ENCODE peak calls at places on chromosomes 3 and 15, in eight cellular contexts. One of them, this sample, is unnamed.
A peak's percentile ranks its signal among the peaks of the same experiment; 100 is the strongest.

GRCh38 chr3:187737401-187738088 is 7.7 kb downstream of the BCL6 start:
- DNase-seq in GM23338: peak; percentile 65
- DNase-seq in hepatocyte: peak; percentile 85
- DNase-seq in MM.1S: no peak
- DNase-seq in OCI-LY7: no peak
- DNase-seq in HCT116: no peak
- DNase-seq in SK-N-SH: peak; percentile 41
- DNase-seq in PC-3: peak; percentile 65
- DNase-seq in this sample: peak; percentile 87

GRCh38 chr3:171407746-171408145 is 52.5 kb downstream of the TNIK start:
- DNase-seq in GM23338: no peak
- DNase-seq in hepatocyte: no peak
- DNase-seq in MM.1S: no peak
- DNase-seq in OCI-LY7: no peak
- DNase-seq in HCT116: no peak
- DNase-seq in SK-N-SH: no peak
- DNase-seq in PC-3: peak; percentile 87
- DNase-seq in this sample: peak; percentile 80

GRCh38 chr3:186025161-186025560 is 83.7 kb downstream of the ETV5 start:
- DNase-seq in GM23338: no peak
- DNase-seq in hepatocyte: no peak
- DNase-seq in MM.1S: no peak
- DNase-seq in OCI-LY7: no peak
- DNase-seq in HCT116: no peak
- DNase-seq in SK-N-SH: no peak
- DNase-seq in PC-3: no peak
- DNase-seq in this sample: peak; percentile 89

GRCh38 chr15:51094606-51095569 is at the start of gene TNFAIP8L3:
- DNase-seq in GM23338: peak; percentile 63
- DNase-seq in hepatocyte: peak; percentile 57
- DNase-seq in MM.1S: no peak
- DNase-seq in OCI-LY7: no peak
- DNase-seq in HCT116: no peak
- DNase-seq in SK-N-SH: peak; percentile 84
- DNase-seq in PC-3: no peak
- DNase-seq in this sample: peak; percentile 68

GRCh38 chr15:44427756-44428724 is 611 bp downstream of the CTDSPL2 start:
- DNase-seq in GM23338: peak; percentile 74
- DNase-seq in hepatocyte: peak; percentile 85
- DNase-seq in MM.1S: peak; percentile 59
- DNase-seq in OCI-LY7: peak; percentile 55
- DNase-seq in HCT116: peak; percentile 21
- DNase-seq in SK-N-SH: peak; percentile 63
- DNase-seq in PC-3: peak; percentile 56
- DNase-seq in this sample: peak; percentile 82

GRCh38 chr3:193585530-193585929 is 7.5 kb upstream of the OPA1 start:
- DNase-seq in GM23338: no peak
- DNase-seq in hepatocyte: no peak
- DNase-seq in MM.1S: no peak
- DNase-seq in OCI-LY7: no peak
- DNase-seq in HCT116: no peak
- DNase-seq in SK-N-SH: no peak
- DNase-seq in PC-3: no peak
- DNase-seq in this sample: no peak

GRCh38 chr3:134430174-134430573 is 55.6 kb downstream of the ANAPC13 start:
- DNase-seq in GM23338: no peak
- DNase-seq in hepatocyte: no peak
- DNase-seq in MM.1S: peak; percentile 16
- DNase-seq in OCI-LY7: no peak
- DNase-seq in HCT116: no peak
- DNase-seq in SK-N-SH: no peak
- DNase-seq in PC-3: no peak
- DNase-seq in this sample: no peak

GRCh38 chr3:18234717-18235335 is 190.3 kb downstream of the SATB1 start:
- DNase-seq in GM23338: peak; percentile 27
- DNase-seq in hepatocyte: no peak
- DNase-seq in MM.1S: no peak
- DNase-seq in OCI-LY7: no peak
- DNase-seq in HCT116: no peak
- DNase-seq in SK-N-SH: no peak
- DNase-seq in PC-3: peak; percentile 71
- DNase-seq in this sample: no peak

GRCh38 chr15:38038659-38039442 is 104.4 kb downstream of the TMCO5A start:
- DNase-seq in GM23338: no peak
- DNase-seq in hepatocyte: no peak
- DNase-seq in MM.1S: no peak
- DNase-seq in OCI-LY7: no peak
- DNase-seq in HCT116: no peak
- DNase-seq in SK-N-SH: no peak
- DNase-seq in PC-3: peak; percentile 87
- DNase-seq in this sample: peak; percentile 94

GRCh38 chr15:38041576-38041975 is 107.1 kb downstream of the TMCO5A start:
- DNase-seq in GM23338: no peak
- DNase-seq in hepatocyte: peak; percentile 46
- DNase-seq in MM.1S: no peak
- DNase-seq in OCI-LY7: no peak
- DNase-seq in HCT116: no peak
- DNase-seq in SK-N-SH: no peak
- DNase-seq in PC-3: peak; percentile 78
- DNase-seq in this sample: peak; percentile 73

GRCh38 chr15:38048001-38048455 is 113.6 kb downstream of the TMCO5A start:
- DNase-seq in GM23338: no peak
- DNase-seq in hepatocyte: no peak
- DNase-seq in MM.1S: no peak
- DNase-seq in OCI-LY7: no peak
- DNase-seq in HCT116: no peak
- DNase-seq in SK-N-SH: no peak
- DNase-seq in PC-3: no peak
- DNase-seq in this sample: no peak

GRCh38 chr15:38040615-38041014 is 106.2 kb downstream of the TMCO5A start:
- DNase-seq in GM23338: no peak
- DNase-seq in hepatocyte: no peak
- DNase-seq in MM.1S: no peak
- DNase-seq in OCI-LY7: no peak
- DNase-seq in HCT116: no peak
- DNase-seq in SK-N-SH: no peak
- DNase-seq in PC-3: no peak
- DNase-seq in this sample: no peak

DNA sequence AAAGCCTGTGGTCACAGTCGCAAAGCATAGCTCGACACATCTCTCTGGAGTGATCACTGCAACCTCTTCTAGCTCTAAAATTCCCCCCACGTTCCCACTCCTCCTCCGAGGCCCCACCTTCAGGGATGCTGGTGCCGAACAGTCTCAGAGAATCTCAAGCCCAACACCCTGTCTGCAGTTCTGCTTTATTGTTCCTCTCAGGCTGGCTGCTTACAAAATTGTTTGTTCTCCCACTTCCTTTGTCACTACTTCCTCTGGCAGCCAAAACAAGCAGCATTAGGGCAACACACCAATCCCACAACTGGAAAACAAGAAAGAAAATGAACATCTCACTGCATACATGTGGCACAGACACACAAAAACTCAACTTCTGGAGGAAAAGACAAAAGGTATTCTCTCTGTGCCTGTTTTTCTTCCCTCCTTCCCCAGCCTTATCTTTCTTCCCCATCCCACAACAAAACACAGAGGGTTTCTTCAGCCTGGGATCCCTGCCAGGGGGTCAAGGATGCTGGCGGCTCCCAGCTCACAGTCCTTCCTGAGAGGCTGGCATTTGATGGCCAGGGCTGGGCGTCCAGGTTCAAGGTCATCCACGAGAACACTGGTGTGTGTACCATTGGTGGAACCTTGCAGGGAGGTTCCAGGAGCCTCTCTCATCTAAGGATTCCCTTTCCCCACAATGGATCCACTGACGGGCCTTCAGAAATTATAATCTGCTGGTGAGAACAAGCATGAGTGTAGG is 108.4 kb downstream of the TMCO5A start:
- DNase-seq in GM23338: no peak
- DNase-seq in hepatocyte: no peak
- DNase-seq in MM.1S: no peak
- DNase-seq in OCI-LY7: peak; percentile 2
- DNase-seq in HCT116: no peak
- DNase-seq in SK-N-SH: no peak
- DNase-seq in PC-3: no peak
- DNase-seq in this sample: no peak
- H2AFZ ChIP-seq in GM23338: peak overlapping the region; percentile 95
- H2AFZ ChIP-seq in hepatocyte: no peak overlapping the region
- H2AFZ ChIP-seq in MM.1S: no peak overlapping the region
- H2AFZ ChIP-seq in OCI-LY7: no peak overlapping the region
- H2AFZ ChIP-seq in HCT116: no peak overlapping the region
- H2AFZ ChIP-seq in SK-N-SH: peak overlapping the region; percentile 6
- H2AFZ ChIP-seq in PC-3: peak overlapping the region; percentile 4
- H2AFZ ChIP-seq in this sample: peak overlapping the region; percentile 41

DNA sequence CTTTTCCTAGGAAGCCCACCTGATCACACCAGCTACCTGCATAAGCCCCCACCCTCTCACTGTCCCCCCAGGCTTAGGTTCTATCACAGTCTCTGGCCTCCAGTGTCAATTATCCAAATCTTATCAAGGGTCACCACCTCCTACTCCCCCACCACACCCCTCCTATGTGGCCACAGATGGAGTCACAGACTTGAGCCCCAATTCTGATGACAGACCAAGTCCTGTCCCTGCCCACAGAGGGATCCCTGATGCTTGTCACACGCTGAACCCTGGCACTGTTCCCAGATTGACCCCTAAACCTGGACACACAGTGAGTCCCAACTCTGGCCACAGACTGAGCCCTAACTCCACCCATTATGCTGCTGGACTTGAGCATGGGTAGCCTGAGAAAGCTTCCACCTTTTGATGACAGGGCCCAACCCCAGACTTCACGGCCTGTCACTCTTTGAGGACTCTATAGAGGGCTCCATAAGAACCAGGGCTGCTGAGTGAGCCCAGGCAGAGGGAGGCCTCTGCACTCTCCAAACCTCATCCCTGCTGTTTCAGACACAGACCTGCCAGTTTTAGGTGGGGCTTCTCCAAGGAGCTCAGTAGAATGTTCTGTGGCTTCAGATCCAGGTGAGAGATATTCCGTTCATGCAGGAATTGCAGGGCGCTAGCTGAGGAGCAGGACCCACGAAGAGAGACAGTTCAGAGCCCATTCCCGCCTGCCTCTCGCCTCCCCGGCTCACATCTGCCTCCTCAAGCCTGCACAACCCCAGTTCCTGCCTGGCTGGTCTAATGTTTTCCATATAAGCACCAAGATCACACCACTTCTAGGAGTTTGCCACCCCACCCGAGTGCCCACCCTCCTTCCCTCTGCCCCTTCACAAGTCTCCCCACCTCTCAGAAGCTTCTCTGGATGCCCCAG is 1.9 kb downstream of the ULK3 start:
- DNase-seq in GM23338: no peak
- DNase-seq in hepatocyte: no peak
- DNase-seq in MM.1S: no peak
- DNase-seq in OCI-LY7: no peak
- DNase-seq in HCT116: no peak
- DNase-seq in SK-N-SH: no peak
- DNase-seq in PC-3: no peak
- DNase-seq in this sample: no peak
- H3K4me2 ChIP-seq in GM23338: no peak overlapping the region
- H3K4me2 ChIP-seq in hepatocyte: peak overlapping the region; percentile 92
- H3K4me2 ChIP-seq in MM.1S: no peak overlapping the region
- H3K4me2 ChIP-seq in OCI-LY7: peak overlapping the region; percentile 66
- H3K4me2 ChIP-seq in HCT116: peak overlapping the region; percentile 90
- H3K4me2 ChIP-seq in SK-N-SH: peak overlapping the region; percentile 96
- H3K4me2 ChIP-seq in PC-3: no peak overlapping the region
- H3K4me2 ChIP-seq in this sample: no peak overlapping the region

GRCh38 chr3:141709126-141709770 is 28.9 kb upstream of the RNF7 start:
- DNase-seq in GM23338: no peak
- DNase-seq in hepatocyte: no peak
- DNase-seq in MM.1S: no peak
- DNase-seq in OCI-LY7: no peak
- DNase-seq in HCT116: no peak
- DNase-seq in SK-N-SH: no peak
- DNase-seq in PC-3: no peak
- DNase-seq in this sample: no peak

GRCh38 chr3:141710121-141710520 is 28.0 kb upstream of the RNF7 start:
- DNase-seq in GM23338: no peak
- DNase-seq in hepatocyte: no peak
- DNase-seq in MM.1S: no peak
- DNase-seq in OCI-LY7: no peak
- DNase-seq in HCT116: no peak
- DNase-seq in SK-N-SH: no peak
- DNase-seq in PC-3: no peak
- DNase-seq in this sample: no peak

GRCh38 chr3:141710888-141711616 is 27.0 kb upstream of the RNF7 start:
- DNase-seq in GM23338: no peak
- DNase-seq in hepatocyte: no peak
- DNase-seq in MM.1S: no peak
- DNase-seq in OCI-LY7: no peak
- DNase-seq in HCT116: no peak
- DNase-seq in SK-N-SH: no peak
- DNase-seq in PC-3: peak; percentile 58
- DNase-seq in this sample: peak; percentile 93

GRCh38 chr3:141708367-141708766 is 29.7 kb upstream of the RNF7 start:
- DNase-seq in GM23338: no peak
- DNase-seq in hepatocyte: no peak
- DNase-seq in MM.1S: no peak
- DNase-seq in OCI-LY7: no peak
- DNase-seq in HCT116: no peak
- DNase-seq in SK-N-SH: no peak
- DNase-seq in PC-3: no peak
- DNase-seq in this sample: peak; percentile 8

GRCh38 chr3:141707741-141708203 is 30.3 kb upstream of the RNF7 start:
- DNase-seq in GM23338: no peak
- DNase-seq in hepatocyte: no peak
- DNase-seq in MM.1S: no peak
- DNase-seq in OCI-LY7: no peak
- DNase-seq in HCT116: no peak
- DNase-seq in SK-N-SH: no peak
- DNase-seq in PC-3: peak; percentile 15
- DNase-seq in this sample: peak; percentile 53
- TF ChIP-seq EZH2phosphoT487 in GM23338: no peak
- TF ChIP-seq EZH2phosphoT487 in hepatocyte: no peak
- TF ChIP-seq EZH2phosphoT487 in MM.1S: no peak
- TF ChIP-seq EZH2phosphoT487 in OCI-LY7: no peak
- TF ChIP-seq EZH2phosphoT487 in HCT116: no peak
- TF ChIP-seq EZH2phosphoT487 in SK-N-SH: no peak
- TF ChIP-seq EZH2phosphoT487 in PC-3: no peak
- TF ChIP-seq EZH2phosphoT487 in this sample: no peak

GRCh38 chr3:352599-352998 is 156.0 kb downstream of the CHL1 start:
- DNase-seq in GM23338: no peak
- DNase-seq in hepatocyte: no peak
- DNase-seq in MM.1S: no peak
- DNase-seq in OCI-LY7: no peak
- DNase-seq in HCT116: no peak
- DNase-seq in SK-N-SH: no peak
- DNase-seq in PC-3: no peak
- DNase-seq in this sample: no peak

GRCh38 chr3:354433-354832 is 157.9 kb downstream of the CHL1 start:
- DNase-seq in GM23338: peak; percentile 73
- DNase-seq in hepatocyte: peak; percentile 63
- DNase-seq in MM.1S: peak; percentile 40
- DNase-seq in OCI-LY7: peak; percentile 68
- DNase-seq in HCT116: peak; percentile 19
- DNase-seq in SK-N-SH: peak; percentile 35
- DNase-seq in PC-3: peak; percentile 85
- DNase-seq in this sample: peak; percentile 50

GRCh38 chr3:350978-351377 is 154.4 kb downstream of the CHL1 start:
- DNase-seq in GM23338: no peak
- DNase-seq in hepatocyte: no peak
- DNase-seq in MM.1S: no peak
- DNase-seq in OCI-LY7: no peak
- DNase-seq in HCT116: no peak
- DNase-seq in SK-N-SH: no peak
- DNase-seq in PC-3: no peak
- DNase-seq in this sample: no peak

GRCh38 chr3:355622-356021 is 159.1 kb downstream of the CHL1 start:
- DNase-seq in GM23338: no peak
- DNase-seq in hepatocyte: no peak
- DNase-seq in MM.1S: no peak
- DNase-seq in OCI-LY7: no peak
- DNase-seq in HCT116: no peak
- DNase-seq in SK-N-SH: no peak
- DNase-seq in PC-3: peak; percentile 74
- DNase-seq in this sample: peak; percentile 45

DNA sequence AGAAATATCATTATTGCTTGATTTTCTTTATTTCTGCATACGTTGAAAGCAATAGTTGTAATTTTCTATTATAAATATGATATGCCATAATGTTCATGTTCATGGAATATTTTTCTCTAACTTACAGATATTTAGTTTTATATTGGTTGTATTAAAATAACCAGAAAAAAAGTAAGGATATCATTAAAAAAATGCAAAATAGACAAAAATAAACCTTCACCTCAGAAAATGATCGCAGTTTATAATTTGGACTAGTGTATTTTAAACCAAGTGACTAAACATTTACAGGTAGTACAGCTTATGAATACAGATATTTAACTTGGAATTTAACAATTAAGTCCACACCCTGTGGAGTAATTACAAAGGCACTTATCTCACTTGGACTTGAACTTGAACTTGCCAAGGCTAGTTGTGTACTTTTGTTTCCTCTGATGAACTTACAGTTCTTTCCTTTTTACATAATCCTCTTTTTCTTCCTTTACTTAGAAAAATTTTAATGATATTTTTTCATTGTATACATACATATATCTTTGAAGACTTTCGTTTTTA is 156.7 kb downstream of the CHL1 start:
- DNase-seq in GM23338: no peak
- DNase-seq in hepatocyte: no peak
- DNase-seq in MM.1S: no peak
- DNase-seq in OCI-LY7: no peak
- DNase-seq in HCT116: no peak
- DNase-seq in SK-N-SH: no peak
- DNase-seq in PC-3: no peak
- DNase-seq in this sample: no peak
- H2AFZ ChIP-seq in GM23338: no peak overlapping the region
- H2AFZ ChIP-seq in hepatocyte: no peak overlapping the region
- H2AFZ ChIP-seq in MM.1S: no peak overlapping the region
- H2AFZ ChIP-seq in OCI-LY7: no peak overlapping the region
- H2AFZ ChIP-seq in HCT116: no peak overlapping the region
- H2AFZ ChIP-seq in SK-N-SH: no peak overlapping the region
- H2AFZ ChIP-seq in PC-3: no peak overlapping the region
- H2AFZ ChIP-seq in this sample: no peak overlapping the region

This sample was measured in GM23248.